ENCODE peak calls at places on chromosome 7, in ten cellular contexts. X, E, Q, H, D, V, G, T, P and O are unnamed samples.

GRCh38 chr7:35729061-35729783 is 34.3 kb upstream of the HERPUD2 start:
- DNase-seq in G (no peak), T (no peak), X (no peak), Q (no peak), P (no peak), D (no peak), H (no peak), V (no peak), E (no peak), O (no peak)

GRCh38 chr7:70925411-70926115 is 206.4 kb upstream of the GALNT17 start:
- DNase-seq in Q (no peak), G (no peak), H (peak; percentile 7), V (no peak), E (no peak), X (no peak), P (no peak), D (no peak), T (no peak), O (no peak)

GRCh38 chr7:96179863-96180262 is 142.0 kb downstream of the SLC25A13 start:
- DNase-seq in H (peak; percentile 12), G (no peak), V (no peak), T (no peak), D (no peak), E (peak; percentile 8), Q (no peak), X (no peak), P (no peak), O (no peak)

GRCh38 chr7:37942934-37943610 is 22.6 kb downstream of the EPDR1 start:
- DNase-seq in E (no peak), X (no peak), T (peak; percentile 18), H (peak; percentile 41), P (no peak), Q (peak; percentile 89), V (no peak), G (peak; percentile 77), D (no peak), O (peak; percentile 75)

GRCh38 chr7:118057404-118057803 is 126.6 kb upstream of the LSM8 start:
- DNase-seq in H (peak; percentile 1), P (no peak), G (no peak), Q (no peak), T (no peak), D (no peak), X (no peak), V (no peak), E (peak; percentile 38), O (no peak)

GRCh38 chr7:11327633-11328032 is 354.0 kb downstream of the PHF14 start:
- DNase-seq in P (no peak), D (no peak), T (no peak), H (no peak), X (no peak), V (no peak), Q (no peak), G (no peak), E (no peak), O (no peak)

GRCh38 chr7:88546808-88547207 is 212.7 kb upstream of the ZNF804B start:
- DNase-seq in X (peak; percentile 10), E (peak; percentile 62), D (no peak), V (no peak), H (peak; percentile 22), Q (no peak), P (no peak), T (no peak), G (peak; percentile 24), O (no peak)

GRCh38 chr7:67773081-67773480 is 776.4 kb downstream of the TYW1 start:
- DNase-seq in Q (no peak), H (no peak), T (no peak), X (no peak), V (no peak), E (no peak), P (no peak), D (no peak), G (no peak), O (no peak)

GRCh38 chr7:5414876-5415275 is 8.8 kb downstream of the TNRC18 start:
- DNase-seq in E (no peak), X (no peak), V (no peak), G (no peak), T (no peak), H (no peak), P (no peak), D (no peak), Q (no peak), O (no peak)

GRCh38 chr7:66125052-66125694 is 10.5 kb downstream of the CRCP start:
- DNase-seq in D (no peak), G (no peak), V (no peak), E (no peak), Q (no peak), T (no peak), X (no peak), H (no peak), P (no peak), O (no peak)

GRCh38 chr7:18675579-18675978 is 180.0 kb downstream of the HDAC9 start:
- DNase-seq in V (no peak), X (no peak), P (no peak), D (no peak), G (no peak), T (no peak), H (no peak), E (no peak), Q (no peak), O (no peak)

GRCh38 chr7:136807598-136807997 is 60.9 kb upstream of the CHRM2 start:
- DNase-seq in X (no peak), G (no peak), Q (no peak), P (no peak), V (no peak), D (no peak), E (no peak), H (no peak), T (no peak), O (no peak)

GRCh38 chr7:131904750-131905327 is 348.4 kb upstream of the PODXL start:
- DNase-seq in G (no peak), D (no peak), V (no peak), E (no peak), X (no peak), Q (no peak), P (no peak), T (no peak), H (no peak), O (no peak)

GRCh38 chr7:51259766-51260165 is 56.8 kb downstream of the COBL start:
- DNase-seq in X (no peak), G (peak; percentile 1), E (no peak), P (no peak), T (no peak), D (no peak), H (no peak), Q (no peak), V (no peak), O (no peak)

GRCh38 chr7:139423091-139423490 is 60.4 kb downstream of the KLRG2 start:
- DNase-seq in H (no peak), V (no peak), T (no peak), G (no peak), P (no peak), X (no peak), Q (no peak), D (no peak), E (no peak), O (no peak)